ENCODE peak calls at places on chromosomes 4 and X, in five cellular contexts. A, M, O, C and F are unnamed samples.

GRCh38 chr4:119314356-119314755 is 7.6 kb downstream of the FABP2 start:
- DNase-seq in A (peak), M (peak), O (peak), C (no peak), F (peak)

GRCh38 chr4:107034982-107035710 is 967 bp downstream of the DKK2 start:
- DNase-seq in A (peak), M (peak), O (no peak), C (no peak), F (peak)

GRCh38 chr4:77014256-77014655 is 61.5 kb downstream of the CCNI start:
- DNase-seq in A (peak), M (no peak), O (no peak), C (no peak), F (no peak)

GRCh38 chr4:3845094-3845743 is 79.0 kb downstream of the ADRA2C start:
- DNase-seq in A (no peak), M (no peak), O (no peak), C (no peak), F (no peak)

GRCh38 chrX:71251456-71251973 is 2.4 kb downstream of the ZMYM3 start:
- DNase-seq in A (peak), M (no peak), O (no peak), C (no peak), F (no peak)

GRCh38 chr4:88457307-88458090 is 580 bp downstream of the HERC5 start:
- DNase-seq in A (peak), M (peak), O (no peak), C (peak), F (peak)

GRCh38 chrX:100319716-100320115 is 90.4 kb downstream of the PCDH19 start:
- DNase-seq in A (no peak), M (no peak), O (no peak), C (no peak), F (no peak)

GRCh38 chr4:13537832-13538177 is 6.5 kb downstream of the NKX3-2 start:
- DNase-seq in A (peak), M (no peak), O (no peak), C (no peak), F (peak)

GRCh38 chr4:40662962-40663604 is 33.4 kb upstream of the RBM47 start:
- DNase-seq in A (no peak), M (no peak), O (peak), C (no peak), F (no peak)

GRCh38 chrX:2264179-2265030 is 236.4 kb downstream of the DHRSX start:
- DNase-seq in A (no peak), M (no peak), O (no peak), C (no peak), F (peak)

GRCh38 chr4:48664938-48665337 is 115.1 kb downstream of the FRYL start:
- DNase-seq in A (no peak), M (no peak), O (no peak), C (no peak), F (no peak)

GRCh38 chrX:115030635-115031034 is 13.2 kb upstream of the IL13RA2 start:
- DNase-seq in A (no peak), M (no peak), O (no peak), C (no peak), F (no peak)

GRCh38 chr4:140117946-140118345 is 36.0 kb downstream of the MAML3 start:
- DNase-seq in A (no peak), M (no peak), O (no peak), C (no peak), F (no peak)

GRCh38 chr4:114384629-114385028 is 214.0 kb upstream of the UGT8 start:
- DNase-seq in A (peak), M (peak), O (peak), C (no peak), F (no peak)

GRCh38 chrX:97639526-97639925 is 755.8 kb downstream of the RPA4 start:
- DNase-seq in A (peak), M (peak), O (no peak), C (no peak), F (peak)

GRCh38 chr4:106268731-106269272 is 47.2 kb downstream of the TBCK start:
- DNase-seq in A (no peak), M (no peak), O (peak), C (no peak), F (no peak)

GRCh38 chr4:165472943-165473676 is 94.3 kb downstream of the CPE start:
- DNase-seq in A (no peak), M (no peak), O (no peak), C (no peak), F (no peak)

GRCh38 chr4:18213576-18214198 is 192.1 kb upstream of the LCORL start:
- DNase-seq in A (no peak), M (no peak), O (no peak), C (no peak), F (no peak)

GRCh38 chr4:153467897-153468262 is 1.7 kb downstream of the TMEM131L start:
- DNase-seq in A (no peak), M (no peak), O (no peak), C (no peak), F (no peak)

GRCh38 chrX:129696463-129697155 is 41.9 kb upstream of the APLN start:
- DNase-seq in A (peak), M (no peak), O (no peak), C (no peak), F (peak)

GRCh38 chr4:123418486-123418931 is 21.9 kb downstream of the SPRY1 start:
- DNase-seq in A (peak), M (peak), O (peak), C (no peak), F (peak)

GRCh38 chr4:136241221-136241986 is 1290.9 kb downstream of the PCDH18 start:
- DNase-seq in A (no peak), M (no peak), O (peak), C (no peak), F (no peak)

GRCh38 chrX:129404670-129405008 is 118.7 kb downstream of the SMARCA1 start:
- DNase-seq in A (no peak), M (no peak), O (no peak), C (no peak), F (no peak)

GRCh38 chr4:16617416-16617815 is 281.0 kb downstream of the LDB2 start:
- DNase-seq in A (no peak), M (no peak), O (peak), C (no peak), F (no peak)

GRCh38 chrX:110008001-110008635 is 5.2 kb downstream of the TMEM164 start:
- DNase-seq in A (no peak), M (no peak), O (no peak), C (no peak), F (no peak)

GRCh38 chr4:145308598-145308997 is 128.2 kb upstream of the OTUD4 start:
- DNase-seq in A (no peak), M (no peak), O (no peak), C (no peak), F (no peak)

GRCh38 chr4:32624943-32625603 is 1904.9 kb downstream of the PCDH7 start:
- DNase-seq in A (no peak), M (no peak), O (no peak), C (no peak), F (no peak)

GRCh38 chrX:48945517-48946348 is 11.7 kb downstream of the OTUD5 start:
- DNase-seq in A (peak), M (peak), O (no peak), C (no peak), F (peak)

GRCh38 chrX:14864626-14865025 is 8.2 kb downstream of the FANCB start:
- DNase-seq in A (no peak), M (no peak), O (no peak), C (no peak), F (no peak)

GRCh38 chr4:6755088-6755753 is 27.3 kb upstream of the KIAA0232 start:
- DNase-seq in A (no peak), M (no peak), O (no peak), C (no peak), F (no peak)